ENCODE peak calls at places on chromosomes 12 and 14, in six cellular contexts. One of them, this sample, is unnamed.

GRCh38 chr12:120358412-120359158 is 10.4 kb downstream of the MSI1 start:
- DNase-seq in CD8-positive, alpha-beta memory T cell: no peak
- DNase-seq in AG04450: no peak
- DNase-seq in CD4-positive, alpha-beta T cell: no peak
- DNase-seq in fibroblast of lung: no peak
- DNase-seq in small intestine: no peak
- DNase-seq in this sample: no peak

GRCh38 chr12:111455448-111456320 is 50.0 kb downstream of the SH2B3 start:
- DNase-seq in CD8-positive, alpha-beta memory T cell: no peak
- DNase-seq in fibroblast of lung: peak; percentile 69
- DNase-seq in AG04450: no peak
- DNase-seq in small intestine: no peak
- DNase-seq in CD4-positive, alpha-beta T cell: no peak
- DNase-seq in this sample: no peak

GRCh38 chr12:49288412-49288853 is 6.5 kb upstream of the PRPH start:
- DNase-seq in small intestine: peak; percentile 63
- DNase-seq in AG04450: no peak
- DNase-seq in CD4-positive, alpha-beta T cell: peak; percentile 60
- DNase-seq in CD8-positive, alpha-beta memory T cell: peak; percentile 67
- DNase-seq in fibroblast of lung: no peak
- DNase-seq in this sample: no peak

GRCh38 chr12:95674631-95675030 is 115.9 kb downstream of the NTN4 start:
- DNase-seq in CD4-positive, alpha-beta T cell: no peak
- DNase-seq in fibroblast of lung: no peak
- DNase-seq in small intestine: peak; percentile 21
- DNase-seq in AG04450: no peak
- DNase-seq in CD8-positive, alpha-beta memory T cell: no peak
- DNase-seq in this sample: no peak

GRCh38 chr14:91186515-91187066 is 57.9 kb downstream of the GPR68 start:
- DNase-seq in fibroblast of lung: peak; percentile 15
- DNase-seq in CD4-positive, alpha-beta T cell: no peak
- DNase-seq in AG04450: no peak
- DNase-seq in CD8-positive, alpha-beta memory T cell: no peak
- DNase-seq in small intestine: no peak
- DNase-seq in this sample: peak; percentile 6

GRCh38 chr12:115257791-115258190 is 573.8 kb upstream of the TBX3 start:
- DNase-seq in CD4-positive, alpha-beta T cell: no peak
- DNase-seq in AG04450: no peak
- DNase-seq in small intestine: peak; percentile 59
- DNase-seq in fibroblast of lung: peak; percentile 72
- DNase-seq in CD8-positive, alpha-beta memory T cell: no peak
- DNase-seq in this sample: peak; percentile 26

GRCh38 chr14:103734081-103734888 is 18.7 kb downstream of the ZFYVE21 start:
- DNase-seq in CD4-positive, alpha-beta T cell: no peak
- DNase-seq in small intestine: no peak
- DNase-seq in AG04450: no peak
- DNase-seq in fibroblast of lung: no peak
- DNase-seq in CD8-positive, alpha-beta memory T cell: no peak
- DNase-seq in this sample: no peak

GRCh38 chr14:89388853-89389252 is 28.2 kb downstream of the FOXN3 start:
- DNase-seq in CD4-positive, alpha-beta T cell: no peak
- DNase-seq in AG04450: no peak
- DNase-seq in fibroblast of lung: no peak
- DNase-seq in small intestine: no peak
- DNase-seq in CD8-positive, alpha-beta memory T cell: no peak
- DNase-seq in this sample: no peak

GRCh38 chr12:113896841-113897240 is 69.3 kb downstream of the RBM19 start:
- DNase-seq in CD4-positive, alpha-beta T cell: no peak
- DNase-seq in fibroblast of lung: no peak
- DNase-seq in small intestine: no peak
- DNase-seq in AG04450: no peak
- DNase-seq in CD8-positive, alpha-beta memory T cell: no peak
- DNase-seq in this sample: no peak

GRCh38 chr14:22266683-22267082 is 322.3 kb downstream of the DAD1 start:
- DNase-seq in AG04450: no peak
- DNase-seq in small intestine: no peak
- DNase-seq in fibroblast of lung: no peak
- DNase-seq in CD8-positive, alpha-beta memory T cell: no peak
- DNase-seq in CD4-positive, alpha-beta T cell: no peak
- DNase-seq in this sample: no peak

GRCh38 chr12:44000309-44000952 is 164.6 kb downstream of the TMEM117 start:
- DNase-seq in fibroblast of lung: peak; percentile 25
- DNase-seq in CD4-positive, alpha-beta T cell: no peak
- DNase-seq in AG04450: peak; percentile 6
- DNase-seq in small intestine: peak; percentile 81
- DNase-seq in CD8-positive, alpha-beta memory T cell: no peak
- DNase-seq in this sample: no peak

GRCh38 chr12:98137278-98137677 is 378.1 kb upstream of the TMPO start:
- DNase-seq in CD8-positive, alpha-beta memory T cell: no peak
- DNase-seq in AG04450: no peak
- DNase-seq in CD4-positive, alpha-beta T cell: no peak
- DNase-seq in fibroblast of lung: no peak
- DNase-seq in small intestine: no peak
- DNase-seq in this sample: no peak

GRCh38 chr14:88556581-88556980 is 1.8 kb upstream of the PTPN21 start:
- DNase-seq in CD4-positive, alpha-beta T cell: no peak
- DNase-seq in AG04450: no peak
- DNase-seq in fibroblast of lung: peak; percentile 63
- DNase-seq in small intestine: no peak
- DNase-seq in CD8-positive, alpha-beta memory T cell: no peak
- DNase-seq in this sample: no peak

GRCh38 chr12:29416748-29417147 is 35.8 kb upstream of the ERGIC2 start:
- DNase-seq in CD8-positive, alpha-beta memory T cell: no peak
- DNase-seq in CD4-positive, alpha-beta T cell: no peak
- DNase-seq in AG04450: no peak
- DNase-seq in fibroblast of lung: peak; percentile 3
- DNase-seq in small intestine: no peak
- DNase-seq in this sample: no peak

GRCh38 chr14:81449114-81449513 is 49.0 kb upstream of the STON2 start:
- DNase-seq in CD8-positive, alpha-beta memory T cell: no peak
- DNase-seq in small intestine: no peak
- DNase-seq in CD4-positive, alpha-beta T cell: no peak
- DNase-seq in AG04450: no peak
- DNase-seq in fibroblast of lung: no peak
- DNase-seq in this sample: no peak

GRCh38 chr12:107351109-107351508 is 257.8 kb upstream of the CRY1 start:
- DNase-seq in AG04450: no peak
- DNase-seq in fibroblast of lung: no peak
- DNase-seq in CD8-positive, alpha-beta memory T cell: no peak
- DNase-seq in CD4-positive, alpha-beta T cell: no peak
- DNase-seq in small intestine: peak; percentile 17
- DNase-seq in this sample: no peak

GRCh38 chr12:120625557-120626419 is 14.6 kb upstream of the CABP1 start:
- DNase-seq in CD8-positive, alpha-beta memory T cell: no peak
- DNase-seq in CD4-positive, alpha-beta T cell: no peak
- DNase-seq in AG04450: no peak
- DNase-seq in fibroblast of lung: no peak
- DNase-seq in small intestine: no peak
- DNase-seq in this sample: no peak

GRCh38 chr12:14244876-14245669 is 120.4 kb upstream of the ATF7IP start:
- DNase-seq in fibroblast of lung: no peak
- DNase-seq in CD4-positive, alpha-beta T cell: no peak
- DNase-seq in CD8-positive, alpha-beta memory T cell: no peak
- DNase-seq in AG04450: no peak
- DNase-seq in small intestine: no peak
- DNase-seq in this sample: no peak

GRCh38 chr14:69625299-69626131 is 14.1 kb downstream of the SUSD6 start:
- DNase-seq in AG04450: no peak
- DNase-seq in CD4-positive, alpha-beta T cell: peak; percentile 62
- DNase-seq in fibroblast of lung: peak; percentile 73
- DNase-seq in small intestine: peak; percentile 50
- DNase-seq in CD8-positive, alpha-beta memory T cell: peak; percentile 53
- DNase-seq in this sample: no peak

DNA sequence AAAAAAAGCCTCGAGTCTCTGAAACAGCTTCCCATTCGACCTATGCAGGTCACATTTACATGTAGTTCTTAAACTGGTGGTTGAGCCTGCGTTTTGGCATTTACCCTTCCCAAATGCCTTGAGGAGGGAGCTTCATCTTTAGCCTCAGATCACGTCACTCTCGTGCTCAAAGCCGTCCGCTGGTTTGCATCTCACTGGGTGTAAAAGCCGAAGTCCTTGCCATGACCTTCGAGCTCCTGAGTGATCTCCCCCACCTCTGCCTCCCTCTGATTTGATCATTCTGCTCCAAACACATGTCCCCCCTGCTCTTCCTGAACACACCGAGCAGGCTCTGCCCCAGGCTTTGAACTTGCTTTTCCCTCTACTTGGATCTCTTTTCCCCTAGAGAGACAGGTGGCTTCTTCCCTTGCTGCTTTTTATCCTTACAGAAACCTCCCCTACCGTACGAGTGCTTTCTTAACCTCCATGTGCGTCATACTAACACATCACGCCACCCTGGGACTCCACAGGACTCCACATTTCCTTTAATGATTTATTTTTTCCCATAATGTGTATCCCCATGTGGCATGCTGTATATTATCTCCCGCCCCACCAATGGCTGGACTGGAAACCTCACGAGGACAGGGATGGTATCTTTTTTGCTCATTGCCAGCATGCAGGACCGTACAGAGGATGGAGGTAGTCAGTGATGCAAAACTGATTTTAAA is 610.7 kb downstream of the VRK1 start:
- DNase-seq in CD4-positive, alpha-beta T cell: no peak
- DNase-seq in CD8-positive, alpha-beta memory T cell: no peak
- DNase-seq in fibroblast of lung: no peak
- DNase-seq in small intestine: no peak
- DNase-seq in AG04450: no peak
- DNase-seq in this sample: no peak
- H3K27me3 ChIP-seq in CD4-positive, alpha-beta T cell: peaks cover 7% of the 10 kb centered on the region
- H3K27me3 ChIP-seq in CD8-positive, alpha-beta memory T cell: no peaks in the 10 kb centered on the region
- H3K27me3 ChIP-seq in fibroblast of lung: no peaks in the 10 kb centered on the region
- H3K27me3 ChIP-seq in small intestine: peaks cover 11% of the 10 kb centered on the region
- H3K27me3 ChIP-seq in AG04450: no peaks in the 10 kb centered on the region
- H3K27me3 ChIP-seq in this sample: no peaks in the 10 kb centered on the region

GRCh38 chr12:57240069-57240921 is 10.7 kb downstream of the STAC3 start:
- DNase-seq in CD8-positive, alpha-beta memory T cell: peak; percentile 56
- DNase-seq in small intestine: peak; percentile 57
- DNase-seq in AG04450: no peak
- DNase-seq in CD4-positive, alpha-beta T cell: peak; percentile 71
- DNase-seq in fibroblast of lung: peak; percentile 40
- DNase-seq in this sample: no peak
- H3K27me3 ChIP-seq in CD8-positive, alpha-beta memory T cell: peaks cover 61% of the 10 kb centered on the region
- H3K27me3 ChIP-seq in small intestine: peaks cover 28% of the 10 kb centered on the region
- H3K27me3 ChIP-seq in AG04450: peaks cover 20% of the 10 kb centered on the region
- H3K27me3 ChIP-seq in CD4-positive, alpha-beta T cell: peaks cover 66% of the 10 kb centered on the region
- H3K27me3 ChIP-seq in fibroblast of lung: peaks cover 16% of the 10 kb centered on the region
- H3K27me3 ChIP-seq in this sample: no peaks in the 10 kb centered on the region

GRCh38 chr12:101969-102878 is 35.7 kb downstream of the IQSEC3 start:
- DNase-seq in fibroblast of lung: no peak
- DNase-seq in CD4-positive, alpha-beta T cell: no peak
- DNase-seq in AG04450: no peak
- DNase-seq in small intestine: no peak
- DNase-seq in CD8-positive, alpha-beta memory T cell: no peak
- DNase-seq in this sample: no peak
- H3K27me3 ChIP-seq in fibroblast of lung: peaks cover 34% of the 10 kb centered on the region
- H3K27me3 ChIP-seq in CD4-positive, alpha-beta T cell: peaks cover 8% of the 10 kb centered on the region
- H3K27me3 ChIP-seq in AG04450: peaks cover 33% of the 10 kb centered on the region
- H3K27me3 ChIP-seq in small intestine: peaks cover 11% of the 10 kb centered on the region
- H3K27me3 ChIP-seq in CD8-positive, alpha-beta memory T cell: no peaks in the 10 kb centered on the region
- H3K27me3 ChIP-seq in this sample: peaks cover 25% of the 10 kb centered on the region

GRCh38 chr14:102005336-102005735 is 41.0 kb downstream of the DYNC1H1 start:
- DNase-seq in CD8-positive, alpha-beta memory T cell: no peak
- DNase-seq in AG04450: no peak
- DNase-seq in fibroblast of lung: no peak
- DNase-seq in small intestine: no peak
- DNase-seq in CD4-positive, alpha-beta T cell: no peak
- DNase-seq in this sample: no peak
- H3K27me3 ChIP-seq in CD8-positive, alpha-beta memory T cell: no peaks in the 10 kb centered on the region
- H3K27me3 ChIP-seq in AG04450: no peaks in the 10 kb centered on the region
- H3K27me3 ChIP-seq in fibroblast of lung: no peaks in the 10 kb centered on the region
- H3K27me3 ChIP-seq in small intestine: no peaks in the 10 kb centered on the region
- H3K27me3 ChIP-seq in CD4-positive, alpha-beta T cell: no peaks in the 10 kb centered on the region
- H3K27me3 ChIP-seq in this sample: no peaks in the 10 kb centered on the region

This sample was measured in BJ.